ENCODE peak calls at places on chromosomes 6 and 20, in nine cellular contexts. V is WTC11, G is A549, D is NB4, L is GM12878, Z is HepG2, Y is H1, X is HCT116, K is K562. P is an unnamed sample.

GRCh38 chr20:19937651-19938420 is 79.3 kb upstream of the NAA20 start:
- DNase-seq in V (no peak), D (peak), G (no peak), Y (no peak), Z (no peak), L (peak), X (no peak), K (no peak), P (no peak)

GRCh38 chr6:69362209-69362608 is 434.6 kb downstream of the LMBRD1 start:
- DNase-seq in D (no peak), V (no peak), Z (no peak), X (no peak), G (no peak), K (no peak), L (no peak), Y (no peak), P (no peak)

GRCh38 chr20:47878601-47879004 is 93.3 kb upstream of the SULF2 start:
- DNase-seq in G (no peak), V (no peak), Z (no peak), D (no peak), K (no peak), Y (no peak), L (no peak), X (no peak), P (peak)

GRCh38 chr6:133466666-133467065 is 225.5 kb downstream of the EYA4 start:
- DNase-seq in X (no peak), K (no peak), L (no peak), G (no peak), D (no peak), Y (no peak), Z (no peak), V (no peak), P (no peak)

GRCh38 chr20:24289737-24290481 is 179.5 kb upstream of the SYNDIG1 start:
- DNase-seq in V (no peak), K (no peak), L (no peak), X (no peak), Y (no peak), Z (no peak), G (no peak), D (peak), P (no peak)

GRCh38 chr20:13302647-13303425 is 81.8 kb downstream of the ISM1 start:
- DNase-seq in Z (peak), K (peak), D (peak), L (no peak), Y (peak), G (peak), X (peak), V (peak), P (peak)

GRCh38 chr6:29552512-29553051 is 7.0 kb downstream of the UBD start:
- DNase-seq in Z (no peak), K (no peak), D (peak), Y (peak), X (peak), G (no peak), L (peak), V (no peak), P (peak)

GRCh38 chr6:52420668-52421358 is 671 bp downstream of the EFHC1 start:
- DNase-seq in D (no peak), V (no peak), X (no peak), K (no peak), G (no peak), Y (peak), L (no peak), Z (peak), P (no peak)

GRCh38 chr6:17768881-17769280 is 62.2 kb upstream of the NUP153 start:
- DNase-seq in K (no peak), V (no peak), Y (no peak), G (no peak), Z (no peak), D (no peak), L (no peak), X (no peak), P (peak)

GRCh38 chr6:24054388-24054787 is 71.6 kb upstream of the NRSN1 start:
- DNase-seq in Y (no peak), V (peak), X (no peak), Z (no peak), G (no peak), L (no peak), K (no peak), D (no peak), P (no peak)

GRCh38 chr6:121319112-121319553 is 15.1 kb downstream of the TBC1D32 start:
- DNase-seq in K (no peak), D (no peak), Y (peak), Z (peak), V (no peak), L (no peak), G (peak), X (no peak), P (peak)

GRCh38 chr20:3805594-3806264 is 9.6 kb downstream of the CDC25B start:
- DNase-seq in L (no peak), D (peak), Y (no peak), G (no peak), X (no peak), Z (no peak), V (no peak), K (peak), P (no peak)

GRCh38 chr6:160081398-160081797 is 40.2 kb upstream of the SLC22A1 start:
- DNase-seq in V (no peak), K (no peak), L (no peak), X (no peak), D (no peak), G (no peak), Y (peak), Z (no peak), P (no peak)

GRCh38 chr6:153976921-153977693 is 61.9 kb upstream of the OPRM1 start:
- DNase-seq in Y (no peak), Z (no peak), D (no peak), L (peak), X (no peak), V (no peak), G (no peak), K (no peak), P (no peak)

GRCh38 chr6:81761197-81761596 is 8.7 kb upstream of the TENT5A start:
- DNase-seq in K (no peak), L (no peak), X (no peak), Z (no peak), G (no peak), V (no peak), Y (no peak), D (no peak), P (peak)

GRCh38 chr6:125215252-125215819 is 61.8 kb downstream of the TPD52L1 start:
- DNase-seq in V (no peak), Y (no peak), X (no peak), D (no peak), K (no peak), G (no peak), L (no peak), Z (no peak), P (no peak)

GRCh38 chr20:7496394-7497111 is 443.7 kb downstream of the HAO1 start:
- DNase-seq in L (no peak), K (no peak), D (no peak), G (no peak), X (no peak), Y (no peak), Z (no peak), V (no peak), P (peak)

GRCh38 chr6:118277631-118278030 is 270.5 kb upstream of the PLN start:
- DNase-seq in V (no peak), D (no peak), K (no peak), G (no peak), Z (no peak), Y (no peak), X (no peak), L (no peak), P (no peak)

GRCh38 chr6:163903528-163903927 is 489.0 kb downstream of the QKI start:
- DNase-seq in K (no peak), L (no peak), V (no peak), Y (no peak), Z (no peak), D (no peak), X (no peak), G (no peak), P (no peak)

GRCh38 chr20:2652724-2653510 is 485 bp downstream of the NOP56 start:
- DNase-seq in Y (no peak), Z (peak), X (no peak), D (peak), G (no peak), K (no peak), V (no peak), L (no peak), P (no peak)

GRCh38 chr6:163413345-163414116 is 987 bp upstream of the QKI start:
- DNase-seq in K (peak), Z (peak), G (peak), V (peak), X (peak), L (no peak), D (peak), Y (peak), P (peak)

GRCh38 chr6:87789198-87789899 is 87.3 kb upstream of the AKIRIN2 start:
- DNase-seq in Z (peak), D (peak), G (peak), V (no peak), K (no peak), X (no peak), L (no peak), Y (no peak), P (peak)

GRCh38 chr6:75532521-75532920 is 38.9 kb upstream of the FILIP1 start:
- DNase-seq in G (no peak), K (no peak), X (no peak), L (no peak), V (no peak), D (no peak), Z (no peak), Y (no peak), P (no peak)
- TF ChIP-seq MAX in G (no peak), K (no peak), X (no peak), L (no peak), V (no peak), D (no peak), Z (no peak), Y (no peak), P (no peak)

GRCh38 chr6:150638765-150639164 is 39.1 kb downstream of the PLEKHG1 start:
- DNase-seq in K (no peak), D (no peak), L (no peak), G (no peak), V (no peak), Z (no peak), X (no peak), Y (no peak), P (no peak)
- TF ChIP-seq MAX in K (no peak), D (no peak), L (no peak), G (no peak), V (no peak), Z (no peak), X (no peak), Y (no peak), P (no peak)

DNA sequence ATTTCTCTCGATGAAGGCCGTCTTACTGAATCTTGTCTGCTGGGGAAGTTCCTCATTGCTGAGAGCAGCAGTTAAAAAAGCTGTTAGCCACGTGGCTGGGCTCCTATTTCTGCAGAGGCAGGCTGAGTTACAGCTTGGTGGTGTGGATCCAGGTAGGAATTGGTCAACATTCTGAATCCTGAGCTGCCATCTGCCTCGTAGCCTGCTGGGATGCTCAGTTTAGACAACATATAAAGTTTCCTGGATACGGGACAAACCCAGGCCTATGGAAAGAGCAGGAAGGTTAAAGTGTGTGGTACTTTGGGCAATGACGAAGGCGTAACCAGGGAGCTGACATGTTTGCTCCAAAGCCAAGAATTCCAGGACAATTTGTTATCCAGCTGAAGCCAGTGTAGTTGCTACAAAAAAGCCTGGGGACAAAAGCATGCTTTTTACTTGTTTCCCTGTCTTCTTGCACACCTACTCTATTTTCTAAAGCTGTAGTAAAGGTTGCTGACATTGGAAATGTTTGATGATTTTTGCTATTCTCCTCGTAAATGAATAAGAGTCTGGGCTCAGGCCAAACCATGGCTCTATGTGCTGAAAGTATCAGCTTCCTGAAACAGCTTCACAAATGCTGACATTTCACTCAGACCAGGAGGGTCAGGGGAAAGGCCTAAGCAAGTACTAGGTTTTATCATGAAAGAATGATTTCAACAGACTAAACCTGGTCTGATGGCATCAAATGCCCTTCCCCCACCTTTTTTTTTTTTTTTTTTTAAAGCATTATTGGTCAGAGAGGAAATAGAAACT is 12.4 kb upstream of the MYLK2 start:
- DNase-seq in G (no peak), D (peak), Y (no peak), V (no peak), Z (no peak), X (no peak), L (no peak), K (no peak), P (no peak)
- TF ChIP-seq MAX in G (no peak), D (peak), Y (no peak), V (no peak), Z (no peak), X (no peak), L (no peak), K (no peak), P (no peak)

DNA sequence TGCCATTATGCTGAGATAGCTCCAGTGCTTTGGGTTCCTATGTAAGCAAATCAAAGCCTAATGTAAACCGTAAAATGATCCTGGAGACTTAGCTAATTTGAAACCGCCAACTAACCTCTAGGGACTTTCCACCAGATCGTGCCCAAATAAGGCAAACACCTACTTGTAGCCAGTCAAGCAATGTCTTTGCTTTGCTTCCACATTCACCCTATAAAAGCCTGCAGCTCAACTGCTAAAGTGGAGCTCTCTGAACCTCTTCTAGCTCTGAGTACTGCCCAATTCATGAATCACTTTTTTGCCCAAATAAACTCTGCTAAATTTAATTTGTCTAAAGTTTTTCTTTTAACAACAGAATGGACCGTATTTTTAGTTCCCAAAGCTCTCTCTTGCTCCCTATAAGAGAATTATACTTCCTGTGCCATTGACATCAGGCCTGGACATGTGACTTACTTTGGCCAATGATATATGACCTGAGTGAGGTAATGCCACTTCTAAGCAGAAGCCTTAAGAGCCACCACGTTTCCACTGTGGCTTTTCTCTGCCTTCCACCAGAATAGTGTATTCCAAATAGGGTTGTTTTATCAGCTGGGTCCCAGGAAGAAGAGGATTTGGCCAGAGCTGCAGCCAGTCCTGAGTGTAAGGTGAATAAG is 34.8 kb upstream of the PSMF1 start:
- DNase-seq in V (no peak), D (no peak), Z (no peak), L (peak), Y (no peak), X (no peak), K (peak), G (no peak), P (no peak)
- TF ChIP-seq MAX in V (no peak), D (no peak), Z (no peak), L (no peak), Y (no peak), X (no peak), K (no peak), G (no peak), P (no peak)

GRCh38 chr20:51306521-51307358 is 235.8 kb downstream of the NFATC2 start:
- DNase-seq in X (peak), D (peak), G (peak), V (peak), K (peak), Y (peak), L (no peak), Z (peak), P (peak)
- TF ChIP-seq MAX in X (peak), D (peak), G (peak), V (peak), K (no peak), Y (peak), L (no peak), Z (peak), P (no peak)

GRCh38 chr6:129432738-129433137 is 277.2 kb downstream of the ARHGAP18 start:
- DNase-seq in D (no peak), Z (peak), G (no peak), Y (no peak), K (no peak), V (no peak), L (no peak), X (peak), P (no peak)

GRCh38 chr6:129429953-129430352 is 280.0 kb downstream of the ARHGAP18 start:
- DNase-seq in Y (no peak), D (no peak), G (no peak), V (no peak), Z (no peak), K (no peak), L (no peak), X (no peak), P (no peak)

GRCh38 chr6:129434091-129434490 is 275.9 kb downstream of the ARHGAP18 start:
- DNase-seq in K (no peak), Z (no peak), L (no peak), X (no peak), D (no peak), Y (no peak), V (no peak), G (no peak), P (no peak)
- TF ChIP-seq MAX in K (no peak), Z (no peak), L (no peak), X (no peak), D (no peak), Y (no peak), V (no peak), G (no peak), P (no peak)

GRCh38 chr6:5946701-5947100 is 60.0 kb downstream of the NRN1 start:
- DNase-seq in X (no peak), V (no peak), Z (no peak), G (no peak), K (no peak), D (no peak), Y (no peak), L (no peak), P (no peak)

GRCh38 chr6:5946181-5946580 is 60.5 kb downstream of the NRN1 start:
- DNase-seq in X (no peak), L (no peak), G (no peak), D (no peak), Y (no peak), Z (no peak), V (no peak), K (no peak), P (no peak)

DNA sequence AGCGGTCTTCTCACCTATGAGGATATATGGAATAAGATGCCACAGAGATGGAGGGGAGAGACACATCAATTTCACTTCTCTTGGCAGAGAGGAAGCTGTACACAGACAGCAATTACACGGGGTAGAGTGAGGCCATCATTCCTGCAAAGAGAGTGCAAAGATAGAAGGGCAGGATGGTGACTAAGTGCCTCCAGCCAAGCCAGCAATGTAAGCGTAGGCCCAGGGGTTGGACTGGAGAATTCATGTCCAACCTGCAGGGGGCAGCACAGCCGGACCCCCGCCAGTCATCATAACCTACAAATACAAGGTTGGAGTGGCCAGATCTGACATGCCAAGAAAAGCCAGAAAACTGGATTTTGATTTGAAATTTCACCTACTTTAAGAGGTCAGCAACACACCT is 56.3 kb downstream of the NRN1 start:
- DNase-seq in Y (peak), D (peak), Z (no peak), L (no peak), K (peak), V (peak), G (no peak), X (no peak), P (peak)
- TF ChIP-seq MAX in Y (no peak), D (no peak), Z (no peak), L (no peak), K (no peak), V (no peak), G (no peak), X (no peak), P (no peak)

GRCh38 chr6:170307080-170307545 is 555 bp downstream of the FAM120B start:
- DNase-seq in Y (no peak), G (no peak), K (no peak), L (no peak), D (no peak), X (no peak), Z (no peak), V (no peak), P (peak)
- TF ChIP-seq MAX in Y (no peak), G (no peak), K (no peak), L (no peak), D (no peak), X (no peak), Z (no peak), V (no peak), P (no peak)

P was measured in endothelial cell of umbilical vein.